ENCODE peak calls at places on chromosomes 12 and 14, in six cellular contexts. U, H, O, X, T and D are unnamed samples. For H3K27me3, the result is how much of the 10 kb centered on the place peaks cover.

GRCh38 chr14:22900088-22900799 is 17.2 kb downstream of the REM2 start:
- DNase-seq in X (peak), T (no peak), O (no peak), U (peak), H (no peak), D (peak)

GRCh38 chr14:98704441-98704840 is 567.6 kb downstream of the BCL11B start:
- DNase-seq in O (no peak), H (no peak), T (no peak), U (no peak), X (no peak), D (no peak)

GRCh38 chr14:63045234-63045611 is at the start of gene KCNH5:
- DNase-seq in H (no peak), X (peak), U (peak), O (peak), T (no peak), D (peak)

GRCh38 chr12:123914726-123915345 is 57.8 kb downstream of the CCDC92 start:
- DNase-seq in X (peak), U (no peak), O (no peak), T (no peak), H (no peak), D (no peak)

GRCh38 chr12:69527506-69528272 is 57.5 kb downstream of the FRS2 start:
- DNase-seq in H (no peak), T (peak), X (no peak), O (no peak), U (peak), D (peak)

GRCh38 chr12:124194521-124195225 is 100.2 kb upstream of the RFLNA start:
- DNase-seq in U (no peak), T (no peak), H (no peak), O (no peak), X (no peak), D (no peak)

GRCh38 chr12:1839956-1840550 is 19.7 kb downstream of the LRTM2 start:
- DNase-seq in O (no peak), H (no peak), X (no peak), U (no peak), T (no peak), D (no peak)

GRCh38 chr12:54689984-54690383 is 41.8 kb upstream of the DCD start:
- DNase-seq in H (no peak), X (peak), O (no peak), U (no peak), T (no peak), D (no peak)

GRCh38 chr12:26830783-26831601 is 2.0 kb downstream of the ITPR2 start:
- DNase-seq in X (no peak), H (no peak), O (no peak), T (no peak), U (no peak), D (no peak)

GRCh38 chr14:50964683-50965390 is 20.6 kb upstream of the PYGL start:
- DNase-seq in H (peak), T (no peak), U (peak), X (no peak), O (peak), D (peak)

GRCh38 chr12:14611640-14612203 is 44.0 kb upstream of the PLBD1 start:
- DNase-seq in O (no peak), U (no peak), T (no peak), X (no peak), H (no peak), D (no peak)

DNA sequence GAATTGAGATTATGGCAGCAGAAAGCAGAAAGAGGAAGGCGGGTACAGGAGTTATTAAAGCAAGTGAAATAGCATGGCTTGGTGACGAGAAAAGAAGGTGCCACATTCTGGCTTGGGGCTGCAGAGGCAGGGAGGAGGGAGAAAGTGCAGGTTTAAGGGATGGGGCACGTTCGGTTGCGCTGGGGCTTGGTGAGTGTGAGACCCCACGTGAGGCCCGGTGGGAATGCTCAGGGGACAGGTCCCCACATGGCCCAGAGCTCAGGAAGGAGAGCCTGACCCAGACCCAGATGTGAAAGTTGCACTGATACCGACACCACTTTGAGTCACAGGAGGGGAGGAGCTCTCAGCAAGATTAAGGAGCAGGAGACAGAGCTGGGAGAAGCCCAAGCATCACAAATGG is 187.1 kb downstream of the PIWIL1 start:
- DNase-seq in O (no peak), U (no peak), T (no peak), H (no peak), X (no peak), D (no peak)
- H3K4me3 ChIP-seq in O (no peak), U (no peak), T (no peak), H (no peak), X (no peak), D (no peak)

GRCh38 chr12:111037047-111037446 is 116.7 kb upstream of the MYL2 start:
- DNase-seq in T (no peak), U (no peak), X (no peak), H (no peak), O (no peak), D (no peak)

GRCh38 chr12:111034148-111034910 is 114.0 kb upstream of the MYL2 start:
- DNase-seq in T (no peak), X (peak), H (no peak), O (no peak), U (no peak), D (peak)

GRCh38 chr12:111035578-111036301 is 115.4 kb upstream of the MYL2 start:
- DNase-seq in U (no peak), H (no peak), X (peak), T (no peak), O (no peak), D (no peak)

GRCh38 chr12:111033281-111034147 is 113.1 kb upstream of the MYL2 start:
- DNase-seq in H (no peak), U (no peak), O (no peak), X (peak), T (no peak), D (no peak)

GRCh38 chr12:111034911-111035577 is 114.7 kb upstream of the MYL2 start:
- DNase-seq in U (no peak), O (no peak), H (no peak), T (no peak), X (peak), D (no peak)
- H3K27me3 ChIP-seq in U (under half), O (under half), H (under half), T (under half), X (under half), D (under half)

GRCh38 chr14:72595152-72595551 is 298.7 kb downstream of the DPF3 start:
- DNase-seq in T (no peak), U (no peak), H (no peak), X (no peak), O (no peak), D (no peak)
- H3K4me3 ChIP-seq in T (no peak), U (no peak), H (no peak), X (no peak), O (no peak), D (no peak)

GRCh38 chr14:94483729-94484275 is 7.8 kb upstream of the SERPINA9 start:
- DNase-seq in T (no peak), O (no peak), X (no peak), U (peak), H (no peak), D (peak)
- H3K27me3 ChIP-seq in T (under half), O (under half), X (under half), U (under half), H (under half), D (under half)

GRCh38 chr12:53051058-53051880 is 1.4 kb downstream of the TNS2 start:
- DNase-seq in O (peak), U (peak), H (peak), X (peak), T (no peak), D (peak)

GRCh38 chr12:53048780-53049401 is 974 bp upstream of the TNS2 start:
- DNase-seq in H (peak), O (peak), T (no peak), X (peak), U (peak), D (no peak)

GRCh38 chr12:53051881-53052412 is 2.1 kb downstream of the TNS2 start:
- DNase-seq in H (peak), U (no peak), O (peak), T (no peak), X (no peak), D (no peak)

GRCh38 chr12:53049582-53050318 is at the start of gene TNS2:
- DNase-seq in X (peak), H (peak), U (peak), T (no peak), O (peak), D (peak)

DNA sequence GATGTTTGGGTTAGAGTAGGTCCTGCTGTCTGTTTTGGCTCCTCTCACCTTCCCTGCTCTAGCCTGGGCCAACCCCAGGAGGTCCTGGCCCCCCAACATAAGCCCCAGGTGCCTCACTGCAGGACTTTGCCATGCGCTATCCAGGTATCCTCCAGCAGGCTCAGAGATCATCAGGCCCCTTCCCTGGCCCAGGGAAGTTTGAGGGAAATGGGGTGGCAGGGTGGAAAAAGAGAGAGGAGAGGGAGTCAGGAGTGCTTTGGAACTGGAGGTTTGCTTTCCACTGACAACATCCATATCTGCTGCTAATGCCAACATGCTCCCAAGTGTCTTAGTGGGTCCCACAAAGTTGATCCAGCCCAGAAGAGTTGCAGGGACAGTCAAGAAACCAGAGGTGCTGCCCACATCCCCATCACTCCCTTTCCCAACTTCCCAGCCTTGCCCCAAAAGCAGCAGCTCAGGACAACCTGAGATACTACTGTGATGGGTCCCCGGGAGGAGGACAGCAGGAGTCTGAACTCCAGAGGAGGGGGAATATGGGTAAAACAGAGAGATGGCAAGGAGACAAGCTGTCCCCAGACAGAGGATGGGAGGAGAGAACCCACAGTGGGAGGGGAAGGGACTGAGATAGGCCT is 677 bp downstream of the TNS2 start:
- DNase-seq in T (no peak), H (no peak), U (no peak), X (peak), O (no peak), D (no peak)
- H3K4me3 ChIP-seq in T (peak), H (peak), U (peak), X (peak), O (peak), D (peak)

DNA sequence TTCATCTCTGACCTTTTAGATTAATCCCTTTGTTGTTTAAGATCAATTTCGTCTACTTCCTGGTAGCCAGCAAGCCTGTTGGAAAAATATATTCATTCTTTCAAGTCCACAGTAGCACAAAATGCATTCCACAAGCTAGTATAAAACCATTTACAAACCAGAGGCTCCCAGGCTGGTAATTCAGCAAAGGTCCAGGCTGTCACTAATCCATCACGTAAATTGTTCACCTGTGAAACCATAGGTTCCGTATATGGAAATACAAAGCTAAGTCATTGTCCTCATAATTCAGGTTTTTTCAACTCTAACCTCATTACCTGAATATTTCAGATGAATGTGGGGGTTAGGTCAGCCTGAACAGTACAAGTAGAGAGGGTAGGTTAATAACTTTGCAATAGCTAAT is 232.6 kb downstream of the SEC23A start:
- DNase-seq in U (no peak), O (no peak), X (no peak), H (no peak), T (no peak), D (no peak)
- H3K27me3 ChIP-seq in U (under half), O (under half), X (under half), H (under half), T (under half), D (under half)

DNA sequence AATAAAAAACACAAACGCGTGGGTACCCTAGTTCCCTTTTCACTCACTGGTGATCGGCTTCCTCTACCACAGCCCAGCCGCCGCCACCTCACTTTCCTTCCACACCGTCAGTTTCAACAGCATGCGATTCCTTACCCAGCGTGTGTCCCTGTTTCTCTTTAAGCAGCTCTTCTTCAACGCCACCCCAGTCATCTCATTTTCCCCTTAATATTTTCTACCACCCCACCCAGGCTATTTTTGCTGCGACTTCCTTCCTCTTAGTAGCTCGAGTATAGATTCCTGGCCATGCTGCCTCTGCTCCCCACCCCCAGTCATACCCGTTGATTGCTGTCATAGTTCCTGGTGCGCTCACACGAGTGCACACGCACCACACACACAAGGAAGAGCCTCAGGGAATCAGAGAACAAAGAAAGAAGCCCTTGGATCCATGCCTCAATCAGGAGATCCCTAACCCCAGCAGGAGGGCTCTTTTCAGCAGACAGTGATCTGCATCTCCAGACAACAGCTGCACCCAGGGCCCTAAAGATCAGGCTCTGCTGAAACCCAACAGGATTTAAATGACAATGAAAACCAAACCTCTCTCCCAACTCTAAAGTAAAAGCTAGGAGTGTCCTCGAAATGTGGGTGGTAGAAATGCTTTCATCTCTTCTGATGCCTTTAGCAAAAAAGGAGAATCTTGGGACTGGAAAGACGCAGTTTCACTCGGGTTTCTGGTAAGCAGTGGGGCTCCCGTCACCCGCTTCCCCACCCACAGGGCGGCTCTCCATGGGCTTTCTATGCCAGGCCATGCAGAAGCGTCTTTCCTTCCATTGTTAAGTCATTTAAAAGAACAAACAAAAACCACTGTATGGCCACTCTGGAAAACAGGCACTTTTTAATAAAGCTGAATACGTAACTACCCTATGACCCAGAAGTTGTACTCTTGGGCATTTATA is 23.8 kb downstream of the VPS37B start:
- DNase-seq in H (peak), X (peak), O (peak), U (peak), T (no peak), D (peak)
- H3K4me3 ChIP-seq in H (peak), X (no peak), O (peak), U (peak), T (peak), D (no peak)

GRCh38 chr12:94127239-94128131 is 20.9 kb upstream of the PLXNC1 start:
- DNase-seq in U (no peak), T (no peak), X (no peak), H (no peak), O (no peak), D (no peak)
- H3K27me3 ChIP-seq in U (under half), T (under half), X (under half), H (under half), O (under half), D (under half)

GRCh38 chr14:65239143-65239672 is 136.9 kb upstream of the MAX start:
- DNase-seq in T (peak), H (no peak), O (no peak), X (no peak), U (peak), D (peak)

GRCh38 chr14:65238456-65238855 is 136.1 kb upstream of the MAX start:
- DNase-seq in U (peak), H (no peak), X (no peak), O (no peak), T (peak), D (peak)

GRCh38 chr14:65234752-65235361 is 132.5 kb upstream of the MAX start:
- DNase-seq in H (no peak), X (no peak), T (no peak), U (no peak), O (no peak), D (no peak)

GRCh38 chr14:65237956-65238355 is 135.6 kb upstream of the MAX start:
- DNase-seq in O (no peak), T (no peak), X (no peak), U (no peak), H (no peak), D (no peak)

DNA sequence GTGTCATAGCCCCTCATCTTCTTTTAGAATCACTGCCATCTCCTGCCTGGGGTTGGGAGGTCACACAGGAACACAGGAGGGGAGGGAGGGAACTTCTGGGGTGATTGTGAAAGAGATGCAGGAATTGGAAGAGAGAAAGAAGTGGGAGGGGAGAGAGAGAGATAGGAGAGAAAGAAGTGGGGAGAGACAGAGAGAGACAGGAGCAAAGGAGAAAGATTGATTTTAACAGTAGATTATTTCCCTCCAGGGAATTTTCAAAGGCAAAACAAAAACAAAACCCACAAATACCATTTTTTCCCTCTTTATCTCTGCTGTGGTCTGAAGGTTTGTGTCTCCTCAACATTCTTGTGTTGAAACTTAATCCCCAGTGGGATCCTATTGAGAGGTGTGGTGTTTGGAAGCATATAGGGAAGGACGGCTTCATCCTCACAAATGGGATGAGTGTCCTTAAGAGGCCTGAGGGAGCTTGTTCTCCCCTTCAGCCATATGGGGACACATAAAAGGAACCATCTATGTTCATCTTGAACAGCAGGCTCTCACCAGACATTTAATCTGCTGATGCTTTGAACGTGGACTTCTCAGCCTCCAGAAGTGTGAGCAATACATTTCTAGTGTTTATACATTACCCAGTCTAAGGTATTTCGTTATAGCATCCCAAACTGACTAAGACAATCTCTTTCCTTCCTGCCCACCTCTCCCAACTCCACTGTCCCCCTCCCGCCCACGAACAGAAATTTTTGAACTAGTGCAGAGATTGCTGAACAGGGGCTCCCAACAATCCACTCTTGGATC is 134.9 kb upstream of the MAX start:
- DNase-seq in X (no peak), H (no peak), U (peak), T (no peak), O (no peak), D (no peak)
- H3K4me3 ChIP-seq in X (no peak), H (no peak), U (no peak), T (no peak), O (no peak), D (no peak)